ENCODE peak calls at places on chromosomes 2 and 18, in ten cellular contexts. H is endodermal cell, R is PC-3, F is stomach, Y is pancreas, N is HFF-Myc, M is hepatocyte, K is ascending aorta, Q is Panc1, X is astrocyte. I is an unnamed sample.

GRCh38 chr2:165469417-165469816 is at the start of gene CSRNP3:
- DNase-seq in X (peak; percentile 88), N (peak; percentile 72), Q (no peak), H (peak; percentile 88), F (peak; percentile 65), K (no peak), Y (peak; percentile 84), R (peak; percentile 97), M (peak; percentile 91), I (peak; percentile 36)

GRCh38 chr2:45496869-45497268 is 114.2 kb downstream of the SRBD1 start:
- DNase-seq in Q (no peak), Y (no peak), M (peak; percentile 3), X (no peak), N (no peak), F (no peak), R (no peak), H (no peak), K (no peak), I (no peak)

GRCh38 chr2:218839430-218839829 is 7.8 kb upstream of the PRKAG3 start:
- DNase-seq in F (no peak), N (no peak), Y (no peak), R (no peak), H (no peak), K (peak; percentile 67), M (no peak), Q (no peak), X (peak; percentile 39), I (peak; percentile 61)

GRCh38 chr2:130727286-130727924 is 1.5 kb upstream of the GPR148 start:
- DNase-seq in N (peak; percentile 31), K (peak; percentile 91), R (peak; percentile 78), M (peak; percentile 93), H (peak; percentile 99), Q (no peak), Y (peak; percentile 86), F (peak; percentile 85), X (peak; percentile 48), I (no peak)

GRCh38 chr18:57909620-57910019 is 106.5 kb upstream of the ATP8B1 start:
- DNase-seq in N (no peak), Y (no peak), X (peak; percentile 57), M (peak; percentile 64), Q (no peak), H (no peak), F (no peak), R (peak; percentile 47), K (no peak), I (no peak)

GRCh38 chr2:23199115-23199918 is 185.7 kb upstream of the KLHL29 start:
- DNase-seq in M (no peak), X (no peak), Q (peak; percentile 7), R (peak; percentile 32), H (peak; percentile 68), N (no peak), F (no peak), K (no peak), Y (no peak), I (no peak)

GRCh38 chr2:150688016-150688415 is 200.5 kb upstream of the RND3 start:
- DNase-seq in Y (no peak), R (no peak), X (no peak), H (no peak), M (no peak), K (no peak), F (no peak), N (no peak), Q (no peak), I (no peak)

GRCh38 chr18:61991201-61991600 is 98.4 kb upstream of the RNF152 start:
- DNase-seq in X (peak; percentile 77), H (no peak), F (no peak), Y (no peak), M (no peak), R (peak; percentile 13), Q (no peak), N (no peak), K (no peak), I (no peak)

GRCh38 chr2:19312949-19313348 is 45.5 kb downstream of the OSR1 start:
- DNase-seq in F (peak; percentile 28), N (peak; percentile 22), K (no peak), Y (no peak), Q (peak; percentile 5), M (peak; percentile 31), R (peak; percentile 61), X (peak; percentile 21), H (peak; percentile 67), I (no peak)

GRCh38 chr2:186535861-186536260 is 49.8 kb downstream of the ZC3H15 start:
- DNase-seq in H (no peak), F (no peak), Y (no peak), Q (no peak), R (no peak), K (no peak), M (no peak), X (no peak), N (no peak), I (no peak)

GRCh38 chr2:162477011-162477410 is 133.1 kb downstream of the GCA start:
- DNase-seq in M (no peak), K (no peak), Y (no peak), Q (no peak), N (no peak), X (peak; percentile 49), F (no peak), H (no peak), R (no peak), I (no peak)

GRCh38 chr2:187215576-187216240 is 232.3 kb downstream of the CALCRL start:
- DNase-seq in Q (no peak), R (no peak), K (no peak), F (no peak), X (peak; percentile 83), M (no peak), N (no peak), Y (no peak), H (no peak), I (no peak)

GRCh38 chr2:200305797-200306718 is at the start of gene SPATS2L:
- DNase-seq in M (peak; percentile 91), Q (no peak), R (peak; percentile 84), H (peak; percentile 87), K (peak; percentile 86), F (peak; percentile 69), N (peak; percentile 49), X (peak; percentile 76), Y (peak; percentile 83), I (peak; percentile 76)

GRCh38 chr2:241010531-241011295 is 12.3 kb downstream of the SNED1 start:
- DNase-seq in M (no peak), Q (no peak), R (no peak), X (no peak), H (no peak), K (no peak), F (no peak), N (no peak), Y (peak; percentile 9), I (no peak)

GRCh38 chr2:241007880-241008710 is 9.7 kb downstream of the SNED1 start:
- DNase-seq in Q (no peak), F (peak; percentile 24), Y (peak; percentile 18), H (peak; percentile 49), X (no peak), K (no peak), M (no peak), R (no peak), N (no peak), I (no peak)

GRCh38 chr2:241009601-241010530 is 11.4 kb downstream of the SNED1 start:
- DNase-seq in R (peak; percentile 48), Y (peak; percentile 40), H (peak; percentile 91), F (peak; percentile 45), M (peak; percentile 60), Q (no peak), K (peak; percentile 72), X (peak; percentile 80), N (peak; percentile 71), I (peak; percentile 76)

GRCh38 chr2:241008711-241009121 is 10.3 kb downstream of the SNED1 start:
- DNase-seq in M (peak; percentile 2), Q (no peak), K (no peak), H (peak; percentile 52), Y (peak; percentile 8), N (no peak), F (peak; percentile 22), R (no peak), X (no peak), I (no peak)

DNA sequence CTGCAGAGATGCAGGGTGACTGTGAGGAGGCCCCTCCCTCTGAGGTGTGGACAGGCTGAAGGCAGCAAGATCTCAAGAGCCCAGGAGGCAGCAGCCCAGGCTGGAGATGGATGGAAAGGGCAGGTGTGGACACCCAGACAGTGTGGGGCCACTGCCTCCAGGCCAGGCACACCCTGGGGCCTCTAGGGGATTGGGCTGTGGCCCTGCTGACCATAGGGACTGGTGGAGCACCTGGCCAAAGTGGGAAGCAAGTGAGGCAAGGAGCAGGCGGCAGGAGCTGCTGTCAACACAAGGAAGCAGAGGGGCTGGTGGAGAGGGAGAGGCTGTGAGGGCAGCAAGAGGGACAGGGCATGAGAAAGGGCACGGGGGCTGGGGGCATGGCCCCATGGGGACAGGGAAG is 10.8 kb downstream of the SNED1 start:
- DNase-seq in Y (peak; percentile 12), N (no peak), M (peak; percentile 2), R (no peak), X (no peak), F (no peak), H (no peak), Q (no peak), K (no peak), I (no peak)
- H3K4me3 ChIP-seq in Y (no peak overlapping the region), N (peak overlapping the region; percentile 25), M (no peak overlapping the region), R (no peak overlapping the region), X (no peak overlapping the region), F (no peak overlapping the region), H (no peak overlapping the region), Q (no peak overlapping the region), K (no peak overlapping the region), I (no peak overlapping the region)

GRCh38 chr18:9710037-9710436 is 1.9 kb downstream of the RAB31 start:
- DNase-seq in X (no peak), Y (no peak), N (no peak), H (no peak), M (no peak), F (no peak), Q (no peak), K (no peak), R (no peak), I (no peak)
- H3K4me3 ChIP-seq in X (peak overlapping the region; percentile 75), Y (no peak overlapping the region), N (no peak overlapping the region), H (no peak overlapping the region), M (no peak overlapping the region), F (peak overlapping the region; percentile 88), Q (peak overlapping the region; percentile 93), K (peak overlapping the region; percentile 78), R (no peak overlapping the region), I (peak overlapping the region; percentile 83)

DNA sequence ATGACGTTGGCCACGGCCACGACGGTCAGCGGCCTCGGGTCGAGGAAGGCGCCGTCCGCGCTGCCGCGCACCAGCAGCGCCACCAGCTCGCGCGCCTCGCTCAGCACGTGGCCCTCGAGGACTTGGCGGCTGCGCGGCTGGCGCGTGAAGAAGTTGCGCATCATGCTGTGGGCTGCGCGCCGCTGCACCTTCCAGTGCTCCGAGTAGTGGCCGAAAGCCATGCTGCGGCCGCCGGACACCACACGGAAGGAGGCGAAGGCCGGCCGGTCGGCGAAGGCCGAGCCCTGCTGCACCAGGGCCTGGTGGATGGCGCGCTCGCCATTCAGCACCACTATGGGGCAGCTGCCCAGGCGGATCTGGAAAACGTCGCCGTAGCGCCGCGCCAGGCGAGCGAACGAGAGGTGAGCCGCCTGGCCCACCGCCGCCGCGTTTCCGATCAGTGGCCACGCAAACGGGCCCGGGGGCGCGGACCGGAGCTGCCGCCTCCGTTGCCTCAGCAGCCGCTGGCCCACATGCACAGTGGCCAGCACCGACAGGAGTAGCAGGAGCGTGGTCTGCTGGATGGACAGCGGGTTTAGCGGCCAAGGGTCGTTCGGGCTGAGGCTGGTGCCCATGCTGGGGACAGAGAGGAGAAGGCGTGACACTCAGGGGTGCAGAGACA is 1.0 kb downstream of the CYP1B1 start:
- DNase-seq in R (peak; percentile 39), Y (no peak), F (no peak), H (peak; percentile 88), Q (no peak), N (no peak), K (no peak), M (peak; percentile 60), X (peak; percentile 58), I (peak; percentile 46)
- H3K4me3 ChIP-seq in R (peak overlapping the region; percentile 69), Y (no peak overlapping the region), F (peak overlapping the region; percentile 58), H (peak overlapping the region; percentile 68), Q (peak overlapping the region; percentile 77), N (peak overlapping the region; percentile 48), K (peak overlapping the region; percentile 65), M (peak overlapping the region; percentile 20), X (peak overlapping the region; percentile 41), I (peak overlapping the region; percentile 69)

GRCh38 chr18:79952996-79953559 is 1.6 kb upstream of the SLC66A2 start:
- DNase-seq in K (peak; percentile 55), Q (no peak), N (no peak), Y (no peak), F (peak; percentile 13), M (peak; percentile 52), X (no peak), H (peak; percentile 82), R (no peak), I (no peak)
- H3K4me3 ChIP-seq in K (no peak overlapping the region), Q (no peak overlapping the region), N (no peak overlapping the region), Y (no peak overlapping the region), F (no peak overlapping the region), M (no peak overlapping the region), X (no peak overlapping the region), H (no peak overlapping the region), R (no peak overlapping the region), I (no peak overlapping the region)